ENCODE peak calls at places on chromosomes 6 and 20, in five cellular contexts. I is GM23338, D is NCI-H1105, X is glutamatergic neuron, L is left cardiac atrium. V is an unnamed sample.

GRCh38 chr6:152952045-152952444 is 30.8 kb downstream of the FBXO5 start:
- DNase-seq in I (peak), D (no peak), X (no peak), L (no peak), V (no peak)

GRCh38 chr6:33211666-33212422 is 3.5 kb downstream of the RING1 start:
- DNase-seq in I (peak), D (no peak), X (no peak), L (no peak), V (peak)

GRCh38 chr6:150922137-150922536 is 56.6 kb downstream of the MTHFD1L start:
- DNase-seq in I (no peak), D (no peak), X (no peak), L (no peak), V (no peak)

GRCh38 chr6:112222111-112222726 is 32.1 kb downstream of the LAMA4 start:
- DNase-seq in I (no peak), D (no peak), X (no peak), L (no peak), V (no peak)

GRCh38 chr20:60250251-60250650 is 292.0 kb downstream of the CDH26 start:
- DNase-seq in I (no peak), D (no peak), X (no peak), L (no peak), V (no peak)

GRCh38 chr6:70131528-70131927 is 171.4 kb downstream of the COL9A1 start:
- DNase-seq in I (no peak), D (no peak), X (no peak), L (no peak), V (no peak)

GRCh38 chr20:24096256-24096655 is 107.7 kb upstream of the GGTLC1 start:
- DNase-seq in I (no peak), D (no peak), X (peak), L (no peak), V (no peak)

GRCh38 chr20:19583532-19584175 is 174.4 kb upstream of the RIN2 start:
- DNase-seq in I (peak), D (peak), X (peak), L (peak), V (peak)

GRCh38 chr6:42103218-42103617 is 39.2 kb downstream of the C6orf132 start:
- DNase-seq in I (no peak), D (no peak), X (no peak), L (no peak), V (no peak)

GRCh38 chr6:33812669-33813068 is 8.9 kb upstream of the MLN start:
- DNase-seq in I (peak), D (no peak), X (peak), L (no peak), V (peak)

GRCh38 chr20:62363920-62364851 is 2.9 kb downstream of the LAMA5 start:
- DNase-seq in I (peak), D (no peak), X (peak), L (peak), V (peak)

GRCh38 chr20:23393999-23394775 is 27.1 kb downstream of the NAPB start:
- DNase-seq in I (no peak), D (no peak), X (no peak), L (no peak), V (no peak)

GRCh38 chr20:5216663-5217062 is 89.9 kb downstream of the CDS2 start:
- DNase-seq in I (peak), D (no peak), X (no peak), L (no peak), V (no peak)

GRCh38 chr6:166541876-166542579 is 44.5 kb downstream of the RAMACL start:
- DNase-seq in I (no peak), D (no peak), X (no peak), L (no peak), V (no peak)

GRCh38 chr6:4819706-4820283 is 43.6 kb downstream of the CDYL start:
- DNase-seq in I (no peak), D (no peak), X (no peak), L (no peak), V (no peak)

GRCh38 chr6:44002591-44003344 is 124.5 kb downstream of the MRPL14 start:
- DNase-seq in I (peak), D (no peak), X (peak), L (peak), V (peak)

V was measured in kidney.